ENCODE peak calls at places on chromosomes 1 and 21, in five cellular contexts. B is astrocyte of the cerebellum; H is ELR; W is CD8-positive, alpha-beta T cell; Y is pons. L is an unnamed sample.

GRCh38 chr1:174171078-174171477 is 11.8 kb downstream of the RABGAP1L start:
- DNase-seq in W (no peak), B (no peak), Y (no peak), H (no peak), L (no peak)

GRCh38 chr1:14661220-14661619 is 62.7 kb downstream of the KAZN start:
- DNase-seq in B (peak), Y (no peak), H (no peak), W (no peak), L (no peak)

GRCh38 chr1:41341756-41342562 is 19.3 kb upstream of the FOXO6 start:
- DNase-seq in B (no peak), H (peak), W (no peak), Y (no peak), L (peak)

GRCh38 chr1:9613625-9614299 is 25.1 kb downstream of the TMEM201 start:
- DNase-seq in H (no peak), W (no peak), B (no peak), Y (no peak), L (no peak)

GRCh38 chr1:227072991-227073390 is 132.9 kb downstream of the COQ8A start:
- DNase-seq in B (no peak), W (no peak), Y (no peak), H (peak), L (peak)

GRCh38 chr1:45272943-45273342 is 53.8 kb upstream of the HPDL start:
- DNase-seq in H (peak), B (peak), Y (no peak), W (no peak), L (peak)

GRCh38 chr1:229848762-229849677 is 218.0 kb upstream of the GALNT2 start:
- DNase-seq in B (no peak), H (peak), W (no peak), Y (no peak), L (peak)

GRCh38 chr1:117096871-117097842 is 24.4 kb downstream of the TRIM45 start:
- DNase-seq in H (peak), B (no peak), Y (no peak), W (no peak), L (no peak)

GRCh38 chr1:235286667-235287066 is 41.3 kb downstream of the ARID4B start:
- DNase-seq in Y (no peak), H (no peak), B (no peak), W (no peak), L (no peak)

GRCh38 chr1:43976045-43976444 is 1.3 kb downstream of the ATP6V0B start:
- DNase-seq in W (no peak), H (peak), Y (no peak), B (no peak), L (no peak)

GRCh38 chr1:202860744-202861419 is 28.1 kb downstream of the RABIF start:
- DNase-seq in Y (no peak), W (no peak), B (no peak), H (peak), L (peak)

GRCh38 chr1:224623743-224624333 is 7.7 kb downstream of the CNIH3 start:
- DNase-seq in B (peak), H (peak), Y (no peak), W (peak), L (peak)

GRCh38 chr1:244053831-244054230 is 2.7 kb downstream of the ZBTB18 start:
- DNase-seq in B (no peak), H (no peak), Y (peak), W (no peak), L (no peak)

GRCh38 chr1:106677181-106677580 is 379.3 kb upstream of the PRMT6 start:
- DNase-seq in W (no peak), B (no peak), H (no peak), Y (no peak), L (no peak)

GRCh38 chr1:58924016-58924565 is 140.2 kb upstream of the JUN start:
- DNase-seq in B (no peak), Y (no peak), H (no peak), W (no peak), L (no peak)

GRCh38 chr1:100731309-100731708 is 11.8 kb downstream of the VCAM1 start:
- DNase-seq in H (no peak), B (no peak), Y (no peak), W (no peak), L (no peak)

GRCh38 chr21:38343691-38344090 is 86.9 kb downstream of the KCNJ15 start:
- DNase-seq in W (no peak), Y (no peak), H (no peak), B (no peak), L (peak)

GRCh38 chr1:239810071-239810481 is 281.6 kb upstream of the FMN2 start:
- DNase-seq in H (peak), B (peak), Y (no peak), W (no peak), L (no peak)

GRCh38 chr21:41611966-41612606 is 104.1 kb upstream of the TMPRSS2 start:
- DNase-seq in Y (no peak), B (no peak), W (no peak), H (peak), L (peak)

GRCh38 chr1:234709473-234710279 is 99.7 kb upstream of the IRF2BP2 start:
- DNase-seq in W (no peak), Y (no peak), B (no peak), H (no peak), L (no peak)

GRCh38 chr1:223748405-223748772 is 36.0 kb downstream of the CAPN2 start:
- DNase-seq in W (no peak), Y (no peak), B (no peak), H (peak), L (no peak)

GRCh38 chr1:48560577-48560976 is 88.6 kb upstream of the SPATA6 start:
- DNase-seq in W (no peak), Y (no peak), B (no peak), H (no peak), L (no peak)

GRCh38 chr1:11921022-11921421 is 5.2 kb downstream of the KIAA2013 start:
- DNase-seq in W (no peak), B (no peak), H (no peak), Y (no peak), L (no peak)

GRCh38 chr1:12344611-12345299 is 114.9 kb downstream of the VPS13D start:
- DNase-seq in B (no peak), W (no peak), Y (peak), H (no peak), L (no peak)

GRCh38 chr1:44621841-44622286 is 52.4 kb downstream of the TMEM53 start:
- DNase-seq in B (no peak), Y (no peak), H (peak), W (no peak), L (peak)

GRCh38 chr1:39895096-39895495 is 6.6 kb downstream of the MYCL start:
- DNase-seq in B (no peak), W (no peak), H (no peak), Y (no peak), L (no peak)

GRCh38 chr1:192485692-192486436 is 89.7 kb upstream of the RGS1 start:
- DNase-seq in B (peak), Y (no peak), W (no peak), H (peak), L (peak)